ENCODE peak calls at places on chromosomes 3 and 15, in four cellular contexts. O is uterus, K is heart left ventricle, T is neural progenitor cell. V is an unnamed sample.

GRCh38 chr15:56582785-56583184 is 117.8 kb upstream of the MNS1 start:
- DNase-seq in T (no peak), K (no peak), O (no peak), V (no peak)

GRCh38 chr15:32879980-32880379 is 162.2 kb downstream of the GREM1 start:
- DNase-seq in K (no peak), T (no peak), O (no peak), V (no peak)

GRCh38 chr15:68414591-68414990 is 17.4 kb downstream of the ITGA11 start:
- DNase-seq in O (peak; percentile 17), T (no peak), K (no peak), V (no peak)

GRCh38 chr3:194330579-194330978 is 20.5 kb downstream of the CPN2 start:
- DNase-seq in T (no peak), O (no peak), K (peak; percentile 85), V (no peak)

GRCh38 chr15:63630036-63630751 is 33.0 kb downstream of the FBXL22 start:
- DNase-seq in K (no peak), T (no peak), O (no peak), V (no peak)

GRCh38 chr3:197465996-197466549 is 89.7 kb downstream of the BDH1 start:
- DNase-seq in O (no peak), K (no peak), T (no peak), V (no peak)

GRCh38 chr15:68210821-68211655 is 5.9 kb upstream of the CALML4 start:
- DNase-seq in K (peak; percentile 74), T (peak; percentile 82), O (peak; percentile 64), V (peak; percentile 58)

GRCh38 chr15:27707216-27707710 is 391.9 kb downstream of the OCA2 start:
- DNase-seq in O (no peak), T (no peak), K (no peak), V (no peak)

GRCh38 chr3:124083990-124084389 is 92.1 kb upstream of the ROPN1 start:
- DNase-seq in O (no peak), T (no peak), K (peak; percentile 38), V (no peak)

GRCh38 chr3:126780666-126781065 is 76.6 kb downstream of the CHCHD6 start:
- DNase-seq in K (no peak), O (no peak), T (no peak), V (no peak)

GRCh38 chr3:15539066-15539465 is 17.6 kb upstream of the COLQ start:
- DNase-seq in O (no peak), T (no peak), K (no peak), V (no peak)

GRCh38 chr3:169668957-169669681 is 5.6 kb upstream of the MECOM start:
- DNase-seq in K (peak; percentile 79), O (peak; percentile 32), T (peak; percentile 92), V (no peak)

GRCh38 chr3:23201154-23201838 is 1.8 kb upstream of the UBE2E2 start:
- DNase-seq in O (no peak), T (no peak), K (no peak), V (no peak)

GRCh38 chr15:32870240-32871033 is 152.6 kb downstream of the GREM1 start:
- DNase-seq in O (no peak), T (no peak), K (no peak), V (no peak)

GRCh38 chr15:67188551-67189218 is 65.8 kb downstream of the AAGAB start:
- DNase-seq in K (no peak), T (no peak), O (peak; percentile 89), V (no peak)

GRCh38 chr3:38723569-38724391 is 74.3 kb upstream of the SCN5A start:
- DNase-seq in T (no peak), O (no peak), K (peak; percentile 65), V (no peak)

GRCh38 chr3:29686889-29687592 is 406.2 kb downstream of the RBMS3 start:
- DNase-seq in O (no peak), T (no peak), K (no peak), V (no peak)

GRCh38 chr3:189781384-189781783 is 150.2 kb downstream of the TP63 start:
- DNase-seq in T (no peak), O (no peak), K (no peak), V (no peak)

GRCh38 chr3:195859846-195860411 is 48.2 kb upstream of the MUC4 start:
- DNase-seq in K (no peak), T (peak; percentile 49), O (no peak), V (no peak)

GRCh38 chr15:91209318-91209717 is 109.3 kb downstream of the SV2B start:
- DNase-seq in K (no peak), T (no peak), O (no peak), V (no peak)

GRCh38 chr3:86087160-86087871 is 903.6 kb downstream of the VGLL3 start:
- DNase-seq in K (no peak), O (no peak), T (no peak), V (no peak)

GRCh38 chr3:4850928-4851265 is 128.3 kb upstream of the BHLHE40 start:
- DNase-seq in K (no peak), O (no peak), T (no peak), V (no peak)

GRCh38 chr3:143442761-143443477 is 323.3 kb downstream of the CHST2 start:
- DNase-seq in K (no peak), T (no peak), O (no peak), V (no peak)

GRCh38 chr3:15812183-15812582 is 14.4 kb upstream of the ANKRD28 start:
- DNase-seq in K (no peak), T (no peak), O (no peak), V (no peak)

GRCh38 chr3:99562990-99563607 is 75.3 kb upstream of the COL8A1 start:
- DNase-seq in T (no peak), O (no peak), K (no peak), V (no peak)

GRCh38 chr15:69602095-69602494 is 149.5 kb downstream of the RPLP1 start:
- DNase-seq in K (no peak), O (no peak), T (no peak), V (no peak)

DNA sequence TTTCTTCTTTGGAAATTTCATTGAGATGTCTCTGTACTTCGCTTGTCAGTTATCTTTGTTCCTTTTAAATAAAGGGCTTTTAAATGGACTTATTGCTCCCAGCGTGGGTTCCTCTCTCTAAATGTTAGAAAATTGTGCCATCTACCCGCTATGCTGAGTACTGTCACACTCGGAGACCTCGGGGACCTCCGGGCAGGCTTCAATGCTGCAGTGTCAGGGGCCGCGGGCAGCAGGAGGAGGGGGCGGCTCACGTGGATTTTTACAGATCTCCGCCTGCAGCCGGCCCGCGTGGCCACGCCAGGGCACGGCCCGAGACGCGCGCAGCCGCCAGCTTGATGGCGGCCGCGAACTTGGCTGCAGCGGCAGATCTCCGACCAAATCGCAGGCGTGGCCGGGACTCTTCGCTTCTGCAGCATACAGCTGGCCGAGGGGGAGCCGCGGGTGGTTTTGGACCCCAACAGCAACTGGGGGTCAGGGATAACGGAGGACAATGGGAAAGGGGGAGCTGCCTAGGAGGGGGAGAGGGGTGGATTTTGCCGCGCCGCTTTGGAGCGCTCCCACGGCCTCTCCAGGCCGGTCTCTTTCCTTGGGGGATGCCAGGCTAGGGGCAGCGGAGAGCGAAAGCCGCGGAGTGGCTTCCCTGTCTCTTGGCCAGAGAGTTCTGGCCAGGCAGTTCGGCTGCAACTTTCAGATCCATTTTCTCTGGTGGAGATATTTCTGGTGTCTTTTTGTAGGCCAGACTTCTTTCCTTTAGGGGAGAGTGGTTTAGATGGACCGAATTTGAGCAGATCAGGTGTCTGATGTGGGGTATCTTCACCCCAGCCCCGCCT is 15.3 kb downstream of the NR2F2 start:
- DNase-seq in O (peak; percentile 86), T (peak; percentile 92), K (peak; percentile 85), V (no peak)
- TF ChIP-seq CTCF in O (peak; percentile 69), T (peak; percentile 80), K (peak; percentile 61), V (no peak)

GRCh38 chr3:61806810-61807209 is 245.4 kb downstream of the PTPRG start:
- DNase-seq in O (no peak), K (no peak), T (no peak), V (no peak)
- H3K27ac ChIP-seq in O (peak overlapping the region; percentile 53), K (peak overlapping the region; percentile 73), T (no peak overlapping the region), V (no peak overlapping the region)

GRCh38 chr3:49412632-49413337 is 562 bp downstream of the TCTA start:
- DNase-seq in K (no peak), O (no peak), T (peak; percentile 32), V (no peak)

GRCh38 chr3:49410844-49411549 is 779 bp downstream of the RHOA start:
- DNase-seq in O (no peak), K (no peak), T (no peak), V (no peak)

GRCh38 chr3:49411968-49412631 is at the start of the genes RHOA and TCTA:
- DNase-seq in O (peak; percentile 100), K (peak; percentile 100), T (peak; percentile 98), V (peak; percentile 98)

GRCh38 chr3:49410102-49410843 is 1.5 kb downstream of the RHOA start:
- DNase-seq in O (no peak), T (no peak), K (no peak), V (no peak)

DNA sequence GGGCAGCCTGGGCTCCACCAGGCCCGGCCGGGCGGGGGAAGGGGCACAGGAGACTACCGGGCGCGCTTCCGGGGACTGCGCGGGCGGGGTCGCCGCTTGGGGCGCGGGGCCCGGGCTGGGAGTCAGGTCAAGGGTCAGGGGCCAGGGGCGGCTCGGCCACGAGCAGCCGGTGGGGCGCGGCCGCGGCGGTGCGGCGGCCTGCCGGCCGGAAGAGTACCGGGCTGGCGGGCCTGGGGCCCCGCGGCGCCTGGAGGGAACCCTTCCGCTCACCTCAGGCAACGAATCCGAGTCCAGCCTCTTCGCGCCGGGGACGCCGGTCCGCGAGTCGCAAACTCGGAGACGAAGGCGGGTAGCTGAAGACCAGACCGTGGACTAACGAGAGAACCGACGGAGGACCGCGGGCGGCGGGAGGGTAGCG is 217 bp downstream of the RHOA start:
- DNase-seq in T (peak; percentile 86), K (peak; percentile 70), O (peak; percentile 41), V (peak; percentile 71)
- H3K4me1 ChIP-seq in T (peaks cover 12% of the 10 kb centered on the region), K (peaks cover 40% of the 10 kb centered on the region), O (peaks cover 13% of the 10 kb centered on the region), V (peaks cover 70% of the 10 kb centered on the region)

GRCh38 chr15:31365655-31366127 is 39.1 kb downstream of the KLF13 start:
- DNase-seq in O (peak; percentile 96), T (peak; percentile 82), K (peak; percentile 98), V (peak; percentile 88)

GRCh38 chr15:31365032-31365654 is 38.5 kb downstream of the KLF13 start:
- DNase-seq in T (no peak), K (no peak), O (no peak), V (no peak)

GRCh38 chr15:31367730-31368344 is 41.2 kb downstream of the KLF13 start:
- DNase-seq in O (no peak), T (no peak), K (no peak), V (no peak)

GRCh38 chr15:31367021-31367729 is 40.5 kb downstream of the KLF13 start:
- DNase-seq in K (peak; percentile 57), O (no peak), T (no peak), V (no peak)

GRCh38 chr15:31366169-31366734 is 39.6 kb downstream of the KLF13 start:
- DNase-seq in T (no peak), O (peak; percentile 62), K (peak; percentile 67), V (no peak)
- TF ChIP-seq CTCF in T (no peak), O (peak; percentile 27), K (peak; percentile 17), V (peak; percentile 8)

GRCh38 chr15:58526647-58527192 is 94.9 kb downstream of the LIPC start:
- DNase-seq in O (no peak), T (no peak), K (no peak), V (no peak)
- H3K27ac ChIP-seq in O (no peak overlapping the region), T (no peak overlapping the region), K (peak overlapping the region; percentile 73), V (no peak overlapping the region)

GRCh38 chr3:181823716-181824115 is 112.0 kb downstream of the SOX2 start:
- DNase-seq in O (no peak), K (no peak), T (no peak), V (no peak)
- H3K4me1 ChIP-seq in O (no peaks in the 10 kb centered on the region), K (no peaks in the 10 kb centered on the region), T (peaks cover 12% of the 10 kb centered on the region), V (no peaks in the 10 kb centered on the region)